ENCODE peak calls at places on chromosome 20, in ten cellular contexts. Q is tibial artery, P is AG10803, X is testis, S is foreskin fibroblast, Z is HFF-Myc, M is left lung, B is coronary artery, U is BJ, Y is neural crest cell. L is an unnamed sample.

GRCh38 chr20:32077192-32077591 is 25.1 kb downstream of the HCK start:
- DNase-seq in Q (no peak), P (no peak), X (no peak), S (no peak), Z (no peak), M (no peak), B (no peak), U (no peak), Y (no peak), L (no peak)

GRCh38 chr20:52313335-52313963 is 121.9 kb upstream of the ZFP64 start:
- DNase-seq in Q (no peak), P (peak; percentile 64), X (peak; percentile 42), S (peak; percentile 5), Z (peak; percentile 22), M (no peak), B (no peak), U (no peak), Y (peak; percentile 13), L (no peak)

GRCh38 chr20:32240220-32240619 is 32.5 kb downstream of the POFUT1 start:
- DNase-seq in Q (no peak), P (no peak), X (no peak), S (no peak), Z (no peak), M (no peak), B (no peak), U (no peak), Y (no peak), L (peak; percentile 18)

GRCh38 chr20:53492212-53492611 is 101.4 kb downstream of the ZNF217 start:
- DNase-seq in Q (no peak), P (peak; percentile 20), X (no peak), S (no peak), Z (no peak), M (no peak), B (no peak), U (no peak), Y (no peak), L (no peak)

GRCh38 chr20:11917663-11918062 is at the start of gene BTBD3:
- DNase-seq in Q (no peak), P (peak; percentile 63), X (peak; percentile 80), S (peak; percentile 91), Z (peak; percentile 31), M (no peak), B (no peak), U (no peak), Y (no peak), L (no peak)

GRCh38 chr20:59987135-59987534 is 28.9 kb downstream of the CDH26 start:
- DNase-seq in Q (no peak), P (no peak), X (no peak), S (no peak), Z (no peak), M (no peak), B (no peak), U (no peak), Y (no peak), L (no peak)

GRCh38 chr20:62316331-62317166 is 13.8 kb downstream of the ADRM1 start:
- DNase-seq in Q (no peak), P (no peak), X (peak; percentile 43), S (no peak), Z (no peak), M (no peak), B (no peak), U (no peak), Y (no peak), L (no peak)

GRCh38 chr20:52959125-52959524 is 13.0 kb upstream of the TSHZ2 start:
- DNase-seq in Q (no peak), P (no peak), X (no peak), S (no peak), Z (no peak), M (no peak), B (no peak), U (no peak), Y (peak; percentile 15), L (no peak)

GRCh38 chr20:31566658-31567379 is 38.3 kb upstream of the ID1 start:
- DNase-seq in Q (no peak), P (no peak), X (no peak), S (no peak), Z (no peak), M (no peak), B (no peak), U (no peak), Y (no peak), L (no peak)

GRCh38 chr20:12072945-12073245 is 155.2 kb downstream of the BTBD3 start:
- DNase-seq in Q (no peak), P (peak; percentile 62), X (no peak), S (no peak), Z (peak; percentile 14), M (no peak), B (no peak), U (no peak), Y (no peak), L (no peak)

GRCh38 chr20:49563015-49563980 is 4.6 kb downstream of the PTGIS start:
- DNase-seq in Q (no peak), P (no peak), X (no peak), S (no peak), Z (no peak), M (no peak), B (peak; percentile 47), U (no peak), Y (no peak), L (no peak)

GRCh38 chr20:16898433-16898832 is 150.3 kb downstream of the OTOR start:
- DNase-seq in Q (no peak), P (peak; percentile 46), X (no peak), S (peak; percentile 71), Z (no peak), M (no peak), B (no peak), U (no peak), Y (no peak), L (no peak)

GRCh38 chr20:41174373-41174772 is 37.0 kb downstream of the PLCG1 start:
- DNase-seq in Q (peak; percentile 50), P (no peak), X (peak; percentile 11), S (no peak), Z (no peak), M (no peak), B (peak; percentile 72), U (no peak), Y (no peak), L (no peak)

GRCh38 chr20:31505903-31506302 is 8.3 kb upstream of the HM13 start:
- DNase-seq in Q (no peak), P (no peak), X (no peak), S (no peak), Z (no peak), M (no peak), B (no peak), U (no peak), Y (no peak), L (no peak)

GRCh38 chr20:17645546-17646208 is 36.4 kb downstream of the RRBP1 start:
- DNase-seq in Q (no peak), P (peak; percentile 65), X (no peak), S (peak; percentile 33), Z (no peak), M (no peak), B (no peak), U (no peak), Y (no peak), L (no peak)

GRCh38 chr20:62210496-62210855 is 9.6 kb downstream of the HRH3 start:
- DNase-seq in Q (no peak), P (no peak), X (no peak), S (no peak), Z (no peak), M (peak; percentile 61), B (no peak), U (no peak), Y (no peak), L (no peak)

GRCh38 chr20:60729119-60729900 is 522.8 kb upstream of the CDH4 start:
- DNase-seq in Q (no peak), P (no peak), X (no peak), S (no peak), Z (no peak), M (no peak), B (no peak), U (no peak), Y (no peak), L (no peak)

DNA sequence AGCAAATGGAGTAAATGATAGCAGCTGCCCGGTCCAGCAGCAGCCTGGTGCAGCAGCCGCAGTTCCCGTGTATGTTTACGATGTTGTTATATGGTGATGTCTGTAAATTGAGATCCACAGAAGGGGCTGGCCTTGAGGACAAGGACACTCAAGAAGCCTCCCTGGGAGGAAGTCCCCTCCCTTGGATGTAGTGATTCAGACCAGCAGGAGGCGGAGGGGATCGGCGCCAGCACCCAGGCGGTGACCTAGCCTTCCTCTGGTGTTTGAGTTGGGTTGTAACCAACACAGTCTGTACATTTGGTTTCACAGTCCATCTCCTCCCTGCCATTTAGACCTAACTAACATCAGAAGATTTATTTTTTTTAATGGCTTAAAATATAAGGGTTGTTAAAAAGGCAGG is 187.8 kb downstream of the SYNDIG1 start:
- DNase-seq in Q (peak; percentile 86), P (no peak), X (peak; percentile 35), S (peak; percentile 62), Z (no peak), M (no peak), B (no peak), U (no peak), Y (no peak), L (no peak)
- TF ChIP-seq CTCF in Q (peak; percentile 42), P (no peak), X (no peak), S (no peak), Z (no peak), M (no peak), B (no peak), U (peak; percentile 17), Y (no peak), L (no peak)

DNA sequence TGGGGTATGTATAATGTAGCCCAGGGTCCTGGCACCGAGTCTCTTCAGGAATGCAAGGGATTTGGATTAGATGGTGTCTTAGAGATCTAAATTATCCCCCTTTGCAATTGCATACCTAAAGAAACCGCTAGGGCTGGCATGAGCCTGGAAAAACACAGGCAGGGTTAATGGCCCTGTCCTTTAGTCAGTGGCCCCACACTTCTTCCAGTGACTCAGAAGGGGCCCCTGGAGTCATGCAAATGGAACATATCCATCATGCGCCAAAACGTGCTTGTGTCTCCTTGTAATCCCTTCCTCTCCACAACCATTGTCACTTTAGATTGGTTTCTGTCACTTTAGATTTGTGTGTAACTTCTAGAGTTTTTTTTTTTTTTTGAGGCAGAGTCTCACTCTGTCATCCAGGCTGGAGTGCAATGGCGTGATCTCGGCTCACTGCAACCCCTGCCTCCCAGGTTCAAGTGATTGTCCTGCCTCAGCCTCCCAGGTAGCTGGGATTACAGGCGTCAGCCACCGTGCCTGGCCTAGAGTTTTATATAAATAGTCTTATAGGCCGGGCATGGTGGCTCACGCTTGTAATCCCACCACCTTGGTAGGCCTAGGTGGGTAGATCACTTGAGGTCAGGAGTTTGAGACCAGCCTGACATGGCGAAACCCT is 8.7 kb upstream of the MYBL2 start:
- DNase-seq in Q (peak; percentile 35), P (peak; percentile 12), X (no peak), S (peak; percentile 15), Z (no peak), M (no peak), B (no peak), U (no peak), Y (no peak), L (no peak)
- TF ChIP-seq CTCF in Q (no peak), P (no peak), X (no peak), S (no peak), Z (no peak), M (no peak), B (no peak), U (no peak), Y (peak; percentile 46), L (no peak)

GRCh38 chr20:1924910-1925861 is 30.0 kb downstream of the SIRPA start:
- DNase-seq in Q (no peak), P (no peak), X (no peak), S (no peak), Z (no peak), M (no peak), B (no peak), U (no peak), Y (no peak), L (no peak)
- TF ChIP-seq CTCF in Q (no peak), P (no peak), X (no peak), S (no peak), Z (peak; percentile 5), M (no peak), B (no peak), U (no peak), Y (no peak), L (no peak)

GRCh38 chr20:33401042-33401921 is at the start of gene CDK5RAP1:
- DNase-seq in Q (peak; percentile 88), P (peak; percentile 90), X (peak; percentile 93), S (peak; percentile 95), Z (peak; percentile 70), M (peak; percentile 91), B (peak; percentile 85), U (peak; percentile 40), Y (peak; percentile 88), L (peak; percentile 84)
- TF ChIP-seq CTCF in Q (no peak), P (no peak), X (no peak), S (no peak), Z (no peak), M (no peak), B (no peak), U (no peak), Y (no peak), L (no peak)